ENCODE peak calls at places on chromosomes 12 and 14, in nine cellular contexts. T is IMR-90, D is uterus, Y is AG10803, J is BJ, O is Panc1, I is tibial artery, U is breast epithelium, X is upper lobe of right lung. C is an unnamed sample.

GRCh38 chr12:11656550-11656949 is 7.1 kb downstream of the ETV6 start:
- DNase-seq in O (no peak), D (no peak), J (no peak), Y (no peak), I (no peak), T (no peak), U (peak; percentile 76), X (no peak), C (no peak)

GRCh38 chr14:76742961-76743360 is 18.3 kb upstream of the VASH1 start:
- DNase-seq in Y (no peak), I (no peak), X (no peak), D (no peak), J (no peak), O (no peak), U (no peak), T (no peak), C (peak; percentile 20)

GRCh38 chr12:42386310-42386709 is 60.3 kb downstream of the PPHLN1 start:
- DNase-seq in D (no peak), O (no peak), U (no peak), I (no peak), J (no peak), Y (no peak), T (no peak), X (no peak), C (no peak)

GRCh38 chr14:102203382-102203781 is 63.7 kb downstream of the WDR20 start:
- DNase-seq in X (no peak), I (no peak), T (no peak), J (no peak), D (no peak), Y (no peak), U (no peak), O (no peak), C (no peak)

GRCh38 chr14:99732436-99733220 is 48.5 kb downstream of the CYP46A1 start:
- DNase-seq in T (no peak), Y (no peak), I (peak; percentile 67), D (peak; percentile 14), O (no peak), J (no peak), X (peak; percentile 62), U (peak; percentile 47), C (no peak)

GRCh38 chr12:66661357-66661756 is 17.5 kb downstream of the GRIP1 start:
- DNase-seq in O (no peak), I (no peak), D (no peak), T (no peak), J (no peak), X (no peak), Y (no peak), U (no peak), C (no peak)

GRCh38 chr12:124324803-124325705 is 30.2 kb downstream of the RFLNA start:
- DNase-seq in Y (no peak), D (no peak), X (no peak), O (no peak), U (no peak), T (no peak), J (no peak), I (no peak), C (no peak)

GRCh38 chr12:95205685-95206084 is 11.6 kb downstream of the FGD6 start:
- DNase-seq in Y (peak; percentile 86), D (peak; percentile 55), O (no peak), I (no peak), T (peak; percentile 90), U (no peak), J (peak; percentile 63), X (no peak), C (peak; percentile 21)

GRCh38 chr12:120109570-120110267 is 6.8 kb downstream of the RAB35 start:
- DNase-seq in U (no peak), I (no peak), J (no peak), D (no peak), O (no peak), Y (no peak), X (no peak), T (no peak), C (no peak)

GRCh38 chr12:130977759-130978127 is 24.0 kb downstream of the ADGRD1 start:
- DNase-seq in T (no peak), Y (no peak), J (no peak), D (no peak), X (peak; percentile 53), I (no peak), O (no peak), U (no peak), C (no peak)

GRCh38 chr14:98593361-98593761 is 678.6 kb downstream of the BCL11B start:
- DNase-seq in O (no peak), X (no peak), D (no peak), J (no peak), Y (no peak), T (no peak), U (no peak), I (no peak), C (no peak)

GRCh38 chr14:77761205-77761931 is 412 bp upstream of the SNW1 start:
- DNase-seq in X (no peak), O (peak; percentile 79), T (peak; percentile 36), Y (peak; percentile 65), U (no peak), D (peak; percentile 40), I (peak; percentile 73), J (peak; percentile 2), C (peak; percentile 37)

GRCh38 chr12:69977991-69978390 is 153.0 kb downstream of the MYRFL start:
- DNase-seq in I (no peak), D (no peak), U (no peak), X (no peak), Y (no peak), T (no peak), O (no peak), J (no peak), C (no peak)

GRCh38 chr12:121465921-121466799 is 66.2 kb downstream of the RNF34 start:
- DNase-seq in T (no peak), I (no peak), O (no peak), J (no peak), D (no peak), U (no peak), X (peak; percentile 71), Y (peak; percentile 30), C (peak; percentile 35)
- TF ChIP-seq CTCF in T (no peak), I (no peak), O (no peak), J (no peak), D (no peak), U (no peak), X (no peak), Y (no peak), C (no peak)

GRCh38 chr12:90260136-90260535 is 551.5 kb upstream of the ATP2B1 start:
- DNase-seq in X (no peak), O (no peak), J (no peak), I (no peak), T (no peak), Y (no peak), D (no peak), U (no peak), C (no peak)

GRCh38 chr12:90262261-90262660 is 553.6 kb upstream of the ATP2B1 start:
- DNase-seq in T (peak; percentile 45), D (no peak), O (no peak), U (no peak), J (no peak), I (no peak), X (no peak), Y (peak; percentile 36), C (no peak)

GRCh38 chr12:90257927-90258624 is 549.4 kb upstream of the ATP2B1 start:
- DNase-seq in D (no peak), T (no peak), J (no peak), O (no peak), I (no peak), U (no peak), Y (no peak), X (no peak), C (no peak)

DNA sequence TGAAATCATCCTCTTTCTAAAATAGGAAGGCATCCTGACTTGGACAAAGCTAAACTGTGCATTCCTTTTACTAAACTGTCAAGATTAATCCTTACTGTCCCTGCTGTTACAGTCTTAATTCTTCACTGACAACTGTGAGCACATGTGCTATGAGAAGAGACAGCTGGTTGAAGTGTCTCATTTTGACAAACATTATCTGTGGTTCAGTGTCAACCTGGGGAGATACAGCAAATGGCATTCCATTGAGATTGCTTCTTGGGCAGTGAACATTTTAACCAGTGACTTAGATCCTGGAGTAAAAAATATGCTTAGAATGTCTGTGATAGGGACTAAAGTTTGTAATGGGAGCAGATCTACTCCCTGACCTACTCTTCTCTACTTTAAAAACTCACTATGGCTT is 552.6 kb upstream of the ATP2B1 start:
- DNase-seq in I (no peak), X (no peak), T (peak; percentile 9), O (no peak), Y (peak; percentile 26), D (no peak), J (no peak), U (no peak), C (no peak)
- TF ChIP-seq CTCF in I (no peak), X (no peak), T (no peak), O (no peak), Y (no peak), D (no peak), J (no peak), U (no peak), C (no peak)

GRCh38 chr12:104060791-104061190 is 3.5 kb upstream of the HCFC2 start:
- DNase-seq in J (no peak), Y (no peak), O (no peak), I (no peak), X (no peak), T (no peak), U (no peak), D (no peak), C (no peak)

GRCh38 chr12:104057771-104058197 is 6.5 kb upstream of the HCFC2 start:
- DNase-seq in U (no peak), T (peak; percentile 37), O (no peak), I (no peak), J (no peak), Y (no peak), D (no peak), X (no peak), C (no peak)

GRCh38 chr12:104056419-104056972 is 6.5 kb upstream of the GLT8D2 start:
- DNase-seq in O (no peak), J (no peak), U (no peak), T (peak; percentile 62), I (no peak), X (no peak), Y (peak; percentile 12), D (no peak), C (no peak)

GRCh38 chr12:104059963-104060362 is 4.4 kb upstream of the HCFC2 start:
- DNase-seq in D (no peak), I (no peak), X (no peak), T (no peak), Y (no peak), O (no peak), J (no peak), U (no peak), C (no peak)

DNA sequence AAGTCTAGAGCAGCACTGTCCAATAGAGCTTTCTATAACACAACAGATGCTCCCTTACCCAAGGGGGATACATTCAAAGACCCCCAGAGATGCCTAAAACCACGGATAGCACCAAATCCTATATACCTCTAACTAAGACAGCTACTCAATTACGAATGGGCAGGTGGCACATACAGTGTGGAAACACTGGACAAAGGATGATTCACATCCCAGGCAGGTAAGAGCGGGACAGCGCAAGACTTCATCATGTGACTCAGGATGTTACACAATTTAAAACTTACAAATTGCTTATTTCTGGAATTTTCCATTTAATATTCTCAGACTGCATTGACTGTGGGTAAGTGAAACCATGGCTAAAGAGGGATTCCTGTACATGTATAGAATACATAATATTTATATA is 5.5 kb upstream of the HCFC2 start:
- DNase-seq in I (no peak), J (no peak), Y (no peak), D (no peak), O (no peak), X (no peak), T (no peak), U (no peak), C (no peak)
- TF ChIP-seq CTCF in I (no peak), J (no peak), Y (no peak), D (no peak), O (no peak), X (no peak), T (no peak), U (no peak), C (no peak)

GRCh38 chr14:35534130-35534883 is at the start of gene INSM2:
- DNase-seq in Y (no peak), X (peak; percentile 66), U (no peak), J (no peak), O (no peak), I (no peak), T (peak; percentile 5), D (no peak), C (peak; percentile 2)
- TF ChIP-seq CTCF in Y (no peak), X (no peak), U (no peak), J (peak; percentile 18), O (peak; percentile 13), I (no peak), T (peak; percentile 13), D (no peak), C (no peak)